ENCODE peak calls at places on chromosome 16, in six cellular contexts. M is Daoy; F is activated CD4-positive, alpha-beta T cell treated with anti-CD3 and anti-CD28 coated beads for 24 hours; N is NCI-H69; K is EH; L is GF-D8. G is an unnamed sample.

GRCh38 chr16:56262148-56262878 is 71.0 kb downstream of the GNAO1 start:
- DNase-seq in F (peak), N (peak), M (peak), L (no peak), K (no peak), G (no peak)

GRCh38 chr16:23757116-23757515 is 2.3 kb downstream of the CHP2 start:
- DNase-seq in N (no peak), K (no peak), F (no peak), M (no peak), L (no peak), G (no peak)

GRCh38 chr16:73025506-73026131 is 22.3 kb downstream of the ZFHX3 start:
- DNase-seq in F (no peak), M (no peak), L (no peak), K (peak), N (no peak), G (no peak)

GRCh38 chr16:3938843-3939624 is 58.5 kb upstream of the CREBBP start:
- DNase-seq in M (peak), N (peak), L (no peak), K (peak), F (peak), G (peak)

GRCh38 chr16:71526111-71526998 is at the start of gene CHST4:
- DNase-seq in N (peak), K (peak), M (peak), F (no peak), L (no peak), G (peak)

GRCh38 chr16:17313085-17313611 is 157.6 kb downstream of the XYLT1 start:
- DNase-seq in M (peak), L (no peak), K (peak), F (no peak), N (no peak), G (no peak)

GRCh38 chr16:19290860-19291259 is 5.3 kb downstream of the CLEC19A start:
- DNase-seq in L (no peak), F (no peak), N (no peak), M (no peak), K (no peak), G (no peak)

GRCh38 chr16:14284930-14285541 is 213.9 kb downstream of the MRTFB start:
- DNase-seq in N (peak), L (peak), K (peak), M (peak), F (no peak), G (peak)

GRCh38 chr16:10824111-10824893 is 5.7 kb upstream of the TVP23A start:
- DNase-seq in K (no peak), M (no peak), F (no peak), L (no peak), N (no peak), G (no peak)

GRCh38 chr16:12704492-12705111 is 99.1 kb downstream of the CPPED1 start:
- DNase-seq in N (no peak), K (no peak), F (no peak), M (no peak), L (no peak), G (no peak)

GRCh38 chr16:49876716-49877129 is 20.8 kb upstream of the ZNF423 start:
- DNase-seq in F (no peak), N (no peak), L (no peak), M (peak), K (peak), G (peak)

GRCh38 chr16:19005561-19006445 is 22.1 kb downstream of the TMC7 start:
- DNase-seq in N (peak), K (no peak), L (no peak), F (no peak), M (peak), G (no peak)

GRCh38 chr16:66578596-66579531 is at the start of gene CMTM2:
- DNase-seq in K (no peak), L (no peak), F (no peak), M (no peak), N (no peak), G (no peak)

GRCh38 chr16:24645739-24646645 is 83.5 kb upstream of the TNRC6A start:
- DNase-seq in N (no peak), M (peak), F (no peak), K (peak), L (no peak), G (peak)

GRCh38 chr16:87044031-87044380 is 273.2 kb downstream of the C16orf95 start:
- DNase-seq in M (no peak), K (no peak), L (no peak), N (no peak), F (no peak), G (no peak)

GRCh38 chr16:88816736-88817535 is 5.2 kb upstream of the APRT start:
- DNase-seq in N (no peak), K (no peak), M (no peak), L (no peak), F (no peak), G (no peak)

GRCh38 chr16:20137909-20138308 is 64.2 kb upstream of the GPR139 start:
- DNase-seq in L (no peak), M (no peak), N (no peak), F (no peak), K (no peak), G (no peak)

GRCh38 chr16:69132424-69133252 is at the start of the genes CHTF8 and UTP4:
- DNase-seq in L (peak), N (peak), F (peak), M (peak), K (peak), G (peak)

GRCh38 chr16:78633551-78633950 is 534.1 kb downstream of the WWOX start:
- DNase-seq in M (peak), K (no peak), L (no peak), N (no peak), F (no peak), G (peak)

GRCh38 chr16:68097088-68097487 is 11.9 kb downstream of the NFATC3 start:
- DNase-seq in M (no peak), F (no peak), L (no peak), K (peak), N (no peak), G (no peak)

GRCh38 chr16:72198021-72198420 is 26.1 kb upstream of the PMFBP1 start:
- DNase-seq in N (peak), L (no peak), F (no peak), K (peak), M (peak), G (no peak)

GRCh38 chr16:85553436-85554113 is 59.5 kb upstream of the GSE1 start:
- DNase-seq in F (no peak), N (peak), L (peak), K (peak), M (peak), G (peak)

GRCh38 chr16:75065149-75065807 is 51.3 kb downstream of the LDHD start:
- DNase-seq in N (peak), L (peak), M (no peak), K (no peak), F (no peak), G (no peak)

GRCh38 chr16:72787519-72788268 is 260.2 kb downstream of the ZFHX3 start:
- DNase-seq in L (peak), M (peak), K (peak), N (peak), F (peak), G (peak)

GRCh38 chr16:67883872-67884261 is 818 bp upstream of the NRN1L start:
- DNase-seq in K (peak), L (no peak), F (peak), M (peak), N (peak), G (peak)

GRCh38 chr16:48969611-48970010 is 312.0 kb downstream of the CBLN1 start:
- DNase-seq in F (no peak), M (no peak), K (no peak), L (no peak), N (no peak), G (no peak)

GRCh38 chr16:80804061-80804450 is 342 bp downstream of the CDYL2 start:
- DNase-seq in N (peak), L (no peak), M (peak), F (peak), K (peak), G (peak)

GRCh38 chr16:82855471-82855870 is 228.7 kb downstream of the CDH13 start:
- DNase-seq in K (peak), N (no peak), F (no peak), L (no peak), M (no peak), G (no peak)

G was measured in trophoblast cell.